ENCODE peak calls at places on chromosomes 2 and 18, in seven cellular contexts. One of them, this sample, is unnamed.

GRCh38 chr2:146229513-146230155 is 1615.2 kb upstream of the ACVR2A start:
- DNase-seq in B cell: no peak
- DNase-seq in neural crest cell: no peak
- DNase-seq in foreskin fibroblast: no peak
- DNase-seq in progenitor cell of endocrine pancreas: no peak
- DNase-seq in kidney epithelial cell: no peak
- DNase-seq in foreskin keratinocyte: no peak
- DNase-seq in this sample: no peak

GRCh38 chr2:108615480-108616090 is 81.3 kb downstream of the LIMS1 start:
- DNase-seq in B cell: no peak
- DNase-seq in neural crest cell: no peak
- DNase-seq in foreskin fibroblast: no peak
- DNase-seq in progenitor cell of endocrine pancreas: no peak
- DNase-seq in kidney epithelial cell: no peak
- DNase-seq in foreskin keratinocyte: no peak
- DNase-seq in this sample: no peak

GRCh38 chr2:151762694-151763093 is 28.4 kb upstream of the NEB start:
- DNase-seq in B cell: no peak
- DNase-seq in neural crest cell: no peak
- DNase-seq in foreskin fibroblast: no peak
- DNase-seq in progenitor cell of endocrine pancreas: no peak
- DNase-seq in kidney epithelial cell: no peak
- DNase-seq in foreskin keratinocyte: no peak
- DNase-seq in this sample: no peak

GRCh38 chr2:219506802-219507554 is 7.3 kb upstream of the ASIC4 start:
- DNase-seq in B cell: no peak
- DNase-seq in neural crest cell: no peak
- DNase-seq in foreskin fibroblast: no peak
- DNase-seq in progenitor cell of endocrine pancreas: no peak
- DNase-seq in kidney epithelial cell: no peak
- DNase-seq in foreskin keratinocyte: no peak
- DNase-seq in this sample: no peak

GRCh38 chr2:26251893-26252292 is 7.2 kb downstream of the HADHB start:
- DNase-seq in B cell: no peak
- DNase-seq in neural crest cell: no peak
- DNase-seq in foreskin fibroblast: no peak
- DNase-seq in progenitor cell of endocrine pancreas: no peak
- DNase-seq in kidney epithelial cell: no peak
- DNase-seq in foreskin keratinocyte: no peak
- DNase-seq in this sample: no peak

GRCh38 chr18:49548266-49548665 is 13.6 kb upstream of the LIPG start:
- DNase-seq in B cell: no peak
- DNase-seq in neural crest cell: no peak
- DNase-seq in foreskin fibroblast: no peak
- DNase-seq in progenitor cell of endocrine pancreas: no peak
- DNase-seq in kidney epithelial cell: peak; percentile 55
- DNase-seq in foreskin keratinocyte: no peak
- DNase-seq in this sample: no peak

GRCh38 chr2:101238930-101239759 is 13.5 kb upstream of the CNOT11 start:
- DNase-seq in B cell: no peak
- DNase-seq in neural crest cell: no peak
- DNase-seq in foreskin fibroblast: no peak
- DNase-seq in progenitor cell of endocrine pancreas: peak; percentile 44
- DNase-seq in kidney epithelial cell: peak; percentile 79
- DNase-seq in foreskin keratinocyte: no peak
- DNase-seq in this sample: no peak

GRCh38 chr2:168246483-168247340 is 683 bp downstream of the STK39 start:
- DNase-seq in B cell: peak; percentile 65
- DNase-seq in neural crest cell: peak; percentile 47
- DNase-seq in foreskin fibroblast: peak; percentile 66
- DNase-seq in progenitor cell of endocrine pancreas: peak; percentile 54
- DNase-seq in kidney epithelial cell: no peak
- DNase-seq in foreskin keratinocyte: no peak
- DNase-seq in this sample: peak; percentile 66

GRCh38 chr2:100551303-100551702 is 11.5 kb upstream of the PDCL3 start:
- DNase-seq in B cell: no peak
- DNase-seq in neural crest cell: no peak
- DNase-seq in foreskin fibroblast: no peak
- DNase-seq in progenitor cell of endocrine pancreas: no peak
- DNase-seq in kidney epithelial cell: no peak
- DNase-seq in foreskin keratinocyte: no peak
- DNase-seq in this sample: no peak

GRCh38 chr2:72915907-72916742 is 1.2 kb upstream of the EMX1 start:
- DNase-seq in B cell: peak; percentile 42
- DNase-seq in neural crest cell: peak; percentile 33
- DNase-seq in foreskin fibroblast: no peak
- DNase-seq in progenitor cell of endocrine pancreas: peak; percentile 57
- DNase-seq in kidney epithelial cell: no peak
- DNase-seq in foreskin keratinocyte: no peak
- DNase-seq in this sample: peak; percentile 69

GRCh38 chr18:50441518-50441917 is 66.7 kb downstream of the SKA1 start:
- DNase-seq in B cell: no peak
- DNase-seq in neural crest cell: no peak
- DNase-seq in foreskin fibroblast: no peak
- DNase-seq in progenitor cell of endocrine pancreas: no peak
- DNase-seq in kidney epithelial cell: no peak
- DNase-seq in foreskin keratinocyte: no peak
- DNase-seq in this sample: no peak

GRCh38 chr2:4354678-4355077 is 651.3 kb downstream of the DCDC2C start:
- DNase-seq in B cell: no peak
- DNase-seq in neural crest cell: peak; percentile 27
- DNase-seq in foreskin fibroblast: no peak
- DNase-seq in progenitor cell of endocrine pancreas: no peak
- DNase-seq in kidney epithelial cell: no peak
- DNase-seq in foreskin keratinocyte: no peak
- DNase-seq in this sample: no peak

GRCh38 chr18:26940744-26941398 is 75.4 kb upstream of the AQP4 start:
- DNase-seq in B cell: no peak
- DNase-seq in neural crest cell: no peak
- DNase-seq in foreskin fibroblast: no peak
- DNase-seq in progenitor cell of endocrine pancreas: no peak
- DNase-seq in kidney epithelial cell: no peak
- DNase-seq in foreskin keratinocyte: no peak
- DNase-seq in this sample: no peak

GRCh38 chr18:23398401-23398800 is 54.7 kb upstream of the RIOK3 start:
- DNase-seq in B cell: no peak
- DNase-seq in neural crest cell: no peak
- DNase-seq in foreskin fibroblast: no peak
- DNase-seq in progenitor cell of endocrine pancreas: no peak
- DNase-seq in kidney epithelial cell: no peak
- DNase-seq in foreskin keratinocyte: no peak
- DNase-seq in this sample: no peak

GRCh38 chr2:95346738-95347671 is 49.9 kb downstream of the KCNIP3 start:
- DNase-seq in B cell: no peak
- DNase-seq in neural crest cell: peak; percentile 24
- DNase-seq in foreskin fibroblast: peak; percentile 22
- DNase-seq in progenitor cell of endocrine pancreas: no peak
- DNase-seq in kidney epithelial cell: no peak
- DNase-seq in foreskin keratinocyte: no peak
- DNase-seq in this sample: no peak

GRCh38 chr2:148282201-148282600 is 261.3 kb downstream of the MBD5 start:
- DNase-seq in B cell: no peak
- DNase-seq in neural crest cell: no peak
- DNase-seq in foreskin fibroblast: peak; percentile 43
- DNase-seq in progenitor cell of endocrine pancreas: no peak
- DNase-seq in kidney epithelial cell: no peak
- DNase-seq in foreskin keratinocyte: peak; percentile 29
- DNase-seq in this sample: no peak

GRCh38 chr2:67888351-67889005 is 174.3 kb downstream of the C1D start:
- DNase-seq in B cell: no peak
- DNase-seq in neural crest cell: no peak
- DNase-seq in foreskin fibroblast: no peak
- DNase-seq in progenitor cell of endocrine pancreas: no peak
- DNase-seq in kidney epithelial cell: no peak
- DNase-seq in foreskin keratinocyte: no peak
- DNase-seq in this sample: no peak

GRCh38 chr2:25127631-25128030 is 40.7 kb downstream of the POMC start:
- DNase-seq in B cell: no peak
- DNase-seq in neural crest cell: no peak
- DNase-seq in foreskin fibroblast: peak; percentile 55
- DNase-seq in progenitor cell of endocrine pancreas: no peak
- DNase-seq in kidney epithelial cell: no peak
- DNase-seq in foreskin keratinocyte: no peak
- DNase-seq in this sample: no peak

GRCh38 chr2:25132296-25132630 is 36.1 kb downstream of the POMC start:
- DNase-seq in B cell: no peak
- DNase-seq in neural crest cell: no peak
- DNase-seq in foreskin fibroblast: no peak
- DNase-seq in progenitor cell of endocrine pancreas: no peak
- DNase-seq in kidney epithelial cell: no peak
- DNase-seq in foreskin keratinocyte: no peak
- DNase-seq in this sample: no peak

GRCh38 chr2:25131567-25132295 is 36.6 kb downstream of the POMC start:
- DNase-seq in B cell: no peak
- DNase-seq in neural crest cell: no peak
- DNase-seq in foreskin fibroblast: no peak
- DNase-seq in progenitor cell of endocrine pancreas: no peak
- DNase-seq in kidney epithelial cell: no peak
- DNase-seq in foreskin keratinocyte: no peak
- DNase-seq in this sample: no peak

GRCh38 chr2:25131253-25131566 is 37.2 kb downstream of the POMC start:
- DNase-seq in B cell: no peak
- DNase-seq in neural crest cell: no peak
- DNase-seq in foreskin fibroblast: no peak
- DNase-seq in progenitor cell of endocrine pancreas: no peak
- DNase-seq in kidney epithelial cell: no peak
- DNase-seq in foreskin keratinocyte: no peak
- DNase-seq in this sample: no peak

DNA sequence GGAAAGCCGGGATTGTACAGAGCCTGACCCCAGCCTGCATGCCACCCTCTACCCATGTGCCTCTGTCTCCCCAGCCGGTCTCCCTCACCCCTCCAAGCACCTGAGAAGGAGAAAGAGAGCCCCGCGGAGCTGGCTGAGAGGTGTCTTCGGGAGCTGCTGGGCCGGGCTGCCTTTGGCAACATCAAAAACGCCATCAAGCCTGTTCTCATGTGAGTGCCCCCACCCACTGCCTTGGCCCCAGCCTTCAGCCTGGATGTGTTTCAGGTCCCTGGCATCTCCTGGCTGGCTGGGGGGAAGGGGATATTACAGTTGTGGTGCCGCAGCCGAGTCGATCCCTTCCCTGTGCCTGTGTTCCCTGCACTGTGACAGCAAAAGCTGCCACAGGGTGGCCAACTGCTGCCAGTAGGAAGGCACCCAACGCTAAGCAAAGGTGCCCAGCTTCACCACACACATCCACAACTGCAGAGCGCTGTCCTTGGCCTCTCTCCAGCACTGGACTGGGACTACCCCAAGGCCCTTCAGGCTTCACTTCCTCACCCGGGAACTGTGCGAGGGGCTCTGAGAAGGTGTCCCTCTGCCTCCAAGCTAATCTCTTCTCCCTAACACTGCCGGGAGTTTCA is 38.4 kb downstream of the POMC start:
- DNase-seq in B cell: no peak
- DNase-seq in neural crest cell: no peak
- DNase-seq in foreskin fibroblast: no peak
- DNase-seq in progenitor cell of endocrine pancreas: no peak
- DNase-seq in kidney epithelial cell: no peak
- DNase-seq in foreskin keratinocyte: no peak
- DNase-seq in this sample: no peak
- TF ChIP-seq CTCF in B cell: no peak
- TF ChIP-seq CTCF in neural crest cell: no peak
- TF ChIP-seq CTCF in foreskin fibroblast: no peak
- TF ChIP-seq CTCF in progenitor cell of endocrine pancreas: no peak
- TF ChIP-seq CTCF in kidney epithelial cell: no peak
- TF ChIP-seq CTCF in foreskin keratinocyte: peak; percentile 3
- TF ChIP-seq CTCF in this sample: no peak

GRCh38 chr2:127701651-127702394 is 526 bp downstream of the SFT2D3 start:
- DNase-seq in B cell: peak; percentile 82
- DNase-seq in neural crest cell: peak; percentile 66
- DNase-seq in foreskin fibroblast: peak; percentile 71
- DNase-seq in progenitor cell of endocrine pancreas: peak; percentile 72
- DNase-seq in kidney epithelial cell: peak; percentile 21
- DNase-seq in foreskin keratinocyte: no peak
- DNase-seq in this sample: peak; percentile 75
- TF ChIP-seq CTCF in B cell: peak; percentile 21
- TF ChIP-seq CTCF in neural crest cell: peak; percentile 41
- TF ChIP-seq CTCF in foreskin fibroblast: peak; percentile 6
- TF ChIP-seq CTCF in progenitor cell of endocrine pancreas: peak; percentile 44
- TF ChIP-seq CTCF in kidney epithelial cell: no peak
- TF ChIP-seq CTCF in foreskin keratinocyte: peak; percentile 26
- TF ChIP-seq CTCF in this sample: no peak

GRCh38 chr18:30970201-30970816 is 72.2 kb downstream of the DSC3 start:
- DNase-seq in B cell: no peak
- DNase-seq in neural crest cell: peak; percentile 12
- DNase-seq in foreskin fibroblast: no peak
- DNase-seq in progenitor cell of endocrine pancreas: no peak
- DNase-seq in kidney epithelial cell: no peak
- DNase-seq in foreskin keratinocyte: peak; percentile 43
- DNase-seq in this sample: no peak
- TF ChIP-seq CTCF in B cell: no peak
- TF ChIP-seq CTCF in neural crest cell: peak; percentile 69
- TF ChIP-seq CTCF in foreskin fibroblast: no peak
- TF ChIP-seq CTCF in progenitor cell of endocrine pancreas: peak; percentile 55
- TF ChIP-seq CTCF in kidney epithelial cell: peak; percentile 38
- TF ChIP-seq CTCF in foreskin keratinocyte: peak; percentile 83
- TF ChIP-seq CTCF in this sample: no peak

GRCh38 chr2:237689569-237690131 is 62.3 kb downstream of the LRRFIP1 start:
- DNase-seq in B cell: peak; percentile 39
- DNase-seq in neural crest cell: no peak
- DNase-seq in foreskin fibroblast: no peak
- DNase-seq in progenitor cell of endocrine pancreas: no peak
- DNase-seq in kidney epithelial cell: no peak
- DNase-seq in foreskin keratinocyte: no peak
- DNase-seq in this sample: no peak

GRCh38 chr2:237688081-237688480 is 60.7 kb downstream of the LRRFIP1 start:
- DNase-seq in B cell: no peak
- DNase-seq in neural crest cell: no peak
- DNase-seq in foreskin fibroblast: no peak
- DNase-seq in progenitor cell of endocrine pancreas: no peak
- DNase-seq in kidney epithelial cell: no peak
- DNase-seq in foreskin keratinocyte: no peak
- DNase-seq in this sample: no peak

GRCh38 chr2:237685408-237685807 is 58.0 kb downstream of the LRRFIP1 start:
- DNase-seq in B cell: no peak
- DNase-seq in neural crest cell: no peak
- DNase-seq in foreskin fibroblast: no peak
- DNase-seq in progenitor cell of endocrine pancreas: no peak
- DNase-seq in kidney epithelial cell: no peak
- DNase-seq in foreskin keratinocyte: no peak
- DNase-seq in this sample: no peak

GRCh38 chr2:237687666-237688065 is 60.3 kb downstream of the LRRFIP1 start:
- DNase-seq in B cell: peak; percentile 97
- DNase-seq in neural crest cell: no peak
- DNase-seq in foreskin fibroblast: peak; percentile 100
- DNase-seq in progenitor cell of endocrine pancreas: no peak
- DNase-seq in kidney epithelial cell: peak; percentile 99
- DNase-seq in foreskin keratinocyte: peak; percentile 95
- DNase-seq in this sample: no peak

DNA sequence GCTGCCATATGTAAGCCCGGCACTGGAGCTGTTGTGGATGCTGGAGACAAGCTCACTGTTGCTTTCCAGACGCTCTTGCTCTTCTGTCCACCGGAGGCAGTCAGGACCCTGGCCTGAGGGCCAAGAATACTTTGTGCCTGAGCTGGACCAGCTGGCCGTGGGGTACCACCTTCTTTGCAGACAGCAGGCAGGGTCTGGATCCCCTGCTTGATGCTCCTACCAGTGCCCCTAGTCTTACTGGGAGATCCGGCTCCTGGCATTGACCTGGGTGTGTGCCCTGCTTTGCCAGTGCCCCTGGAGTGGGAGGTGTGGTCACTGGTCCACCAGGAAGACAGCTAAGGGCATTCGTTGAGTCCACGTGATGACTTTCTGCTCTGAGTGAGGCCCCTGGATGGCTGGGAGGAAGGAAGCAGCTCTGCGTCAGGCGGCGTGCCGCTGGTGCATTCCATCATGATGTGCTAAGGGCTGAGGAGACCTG is 59.3 kb downstream of the LRRFIP1 start:
- DNase-seq in B cell: no peak
- DNase-seq in neural crest cell: no peak
- DNase-seq in foreskin fibroblast: no peak
- DNase-seq in progenitor cell of endocrine pancreas: no peak
- DNase-seq in kidney epithelial cell: no peak
- DNase-seq in foreskin keratinocyte: no peak
- DNase-seq in this sample: no peak
- TF ChIP-seq CTCF in B cell: no peak
- TF ChIP-seq CTCF in neural crest cell: peak; percentile 40
- TF ChIP-seq CTCF in foreskin fibroblast: peak; percentile 17
- TF ChIP-seq CTCF in progenitor cell of endocrine pancreas: peak; percentile 34
- TF ChIP-seq CTCF in kidney epithelial cell: no peak
- TF ChIP-seq CTCF in foreskin keratinocyte: no peak
- TF ChIP-seq CTCF in this sample: no peak

This sample was measured in mesothelial cell of epicardium.